ENCODE peak calls at places on chromosomes 2 and 18, in seven cellular contexts. N, M, H, V, A, L and X are unnamed samples.

GRCh38 chr2:149904816-149905215 is 317.2 kb upstream of the MMADHC start:
- DNase-seq in N (no peak), M (no peak), H (no peak), V (no peak), A (no peak), L (no peak), X (no peak)

GRCh38 chr2:11540148-11540995 is 6.5 kb downstream of the GREB1 start:
- DNase-seq in N (no peak), M (no peak), H (no peak), V (no peak), A (no peak), L (no peak), X (no peak)

GRCh38 chr2:216833076-216833475 is 26.8 kb downstream of the TNP1 start:
- DNase-seq in N (no peak), M (no peak), H (no peak), V (no peak), A (no peak), L (no peak), X (no peak)

GRCh38 chr2:216012830-216013079 is 596 bp downstream of the MREG start:
- DNase-seq in N (no peak), M (peak), H (no peak), V (no peak), A (no peak), L (no peak), X (no peak)

GRCh38 chr2:10269711-10270610 is 32.7 kb upstream of the HPCAL1 start:
- DNase-seq in N (no peak), M (peak), H (no peak), V (no peak), A (no peak), L (no peak), X (peak)

GRCh38 chr2:70965506-70965905 is 12.9 kb upstream of the ANKRD53 start:
- DNase-seq in N (no peak), M (no peak), H (no peak), V (peak), A (no peak), L (no peak), X (no peak)

GRCh38 chr2:1784087-1784486 is 39.8 kb upstream of the PXDN start:
- DNase-seq in N (no peak), M (peak), H (no peak), V (no peak), A (no peak), L (no peak), X (no peak)

GRCh38 chr18:7696846-7697245 is 129.7 kb downstream of the PTPRM start:
- DNase-seq in N (no peak), M (peak), H (no peak), V (no peak), A (no peak), L (no peak), X (no peak)

GRCh38 chr2:178819147-178819875 is 12.1 kb upstream of the TTN start:
- DNase-seq in N (no peak), M (no peak), H (no peak), V (no peak), A (no peak), L (no peak), X (no peak)

GRCh38 chr18:76451475-76452331 is 43.3 kb downstream of the ZNF516 start:
- DNase-seq in N (no peak), M (no peak), H (no peak), V (peak), A (no peak), L (no peak), X (no peak)

GRCh38 chr18:55287935-55288868 is 299.8 kb downstream of the TCF4 start:
- DNase-seq in N (no peak), M (no peak), H (no peak), V (no peak), A (no peak), L (no peak), X (no peak)

GRCh38 chr2:73266061-73266891 is 18.0 kb downstream of the FBXO41 start:
- DNase-seq in N (no peak), M (no peak), H (no peak), V (no peak), A (no peak), L (no peak), X (no peak)

GRCh38 chr2:73268368-73268830 is 15.9 kb downstream of the FBXO41 start:
- DNase-seq in N (no peak), M (no peak), H (no peak), V (no peak), A (no peak), L (no peak), X (no peak)

GRCh38 chr2:73267008-73267407 is 17.3 kb downstream of the FBXO41 start:
- DNase-seq in N (no peak), M (no peak), H (no peak), V (no peak), A (no peak), L (no peak), X (no peak)

GRCh38 chr2:73269686-73270465 is 14.4 kb downstream of the FBXO41 start:
- DNase-seq in N (no peak), M (no peak), H (no peak), V (no peak), A (no peak), L (no peak), X (no peak)

DNA sequence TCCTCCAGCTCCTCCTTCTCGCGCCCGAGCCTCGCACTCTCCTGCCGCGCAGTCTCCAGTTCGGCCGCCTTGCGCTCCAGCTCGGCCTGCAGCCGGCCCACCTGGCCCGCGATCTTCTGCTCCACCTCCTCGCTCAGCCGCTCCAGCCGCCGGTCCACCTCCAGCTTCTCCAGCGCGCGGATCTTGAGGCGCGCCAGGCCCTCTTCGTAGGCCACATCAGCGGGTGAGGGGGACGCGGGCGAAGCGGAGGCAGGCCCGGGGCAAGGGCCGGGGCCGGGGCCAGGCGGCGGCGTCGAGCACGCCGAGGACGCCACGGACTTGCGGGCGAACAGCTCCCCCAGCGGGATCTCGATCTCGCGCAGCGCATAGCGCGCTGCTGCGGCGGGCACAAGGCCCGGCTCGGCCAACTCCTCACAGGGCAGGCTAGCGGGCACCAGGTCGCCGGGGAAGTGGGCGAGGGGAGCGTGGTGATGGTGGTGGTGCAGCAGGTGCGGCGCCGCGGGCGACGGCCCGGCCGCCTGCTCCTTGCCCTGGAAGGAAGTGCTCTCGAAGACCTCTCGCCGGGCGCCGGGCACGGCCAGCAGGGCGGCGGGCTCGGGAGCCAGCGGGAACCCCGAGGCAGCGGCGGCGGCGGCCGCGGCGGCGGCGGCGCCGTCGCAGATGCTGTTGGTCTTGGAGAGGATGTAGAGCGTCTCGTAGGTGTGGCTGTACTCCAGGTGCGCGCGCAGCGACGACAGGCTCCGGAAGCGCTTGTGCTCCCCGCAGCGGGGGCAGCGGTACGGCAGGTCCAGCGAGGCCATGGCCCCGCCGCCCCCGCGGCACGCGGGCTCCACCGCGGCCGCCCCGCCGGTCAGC is 15.2 kb downstream of the FBXO41 start:
- DNase-seq in N (no peak), M (no peak), H (no peak), V (peak), A (peak), L (no peak), X (peak)
- TF ChIP-seq JUND in N (no peak), M (no peak), H (no peak), V (no peak), A (peak), L (no peak), X (no peak)

GRCh38 chr18:28855524-28855923 is 678.6 kb upstream of the CDH2 start:
- DNase-seq in N (no peak), M (no peak), H (no peak), V (no peak), A (no peak), L (no peak), X (no peak)
- TF ChIP-seq JUND in N (no peak), M (no peak), H (no peak), V (no peak), A (no peak), L (no peak), X (no peak)

GRCh38 chr2:224156436-224156835 is 117.3 kb upstream of the SERPINE2 start:
- DNase-seq in N (no peak), M (no peak), H (no peak), V (no peak), A (no peak), L (no peak), X (no peak)
- TF ChIP-seq JUND in N (no peak), M (no peak), H (no peak), V (no peak), A (no peak), L (no peak), X (no peak)

GRCh38 chr2:44969936-44970335 is 28.4 kb downstream of the SIX3 start:
- DNase-seq in N (no peak), M (no peak), H (no peak), V (no peak), A (no peak), L (no peak), X (no peak)

GRCh38 chr2:44972771-44973535 is 31.5 kb downstream of the SIX3 start:
- DNase-seq in N (no peak), M (no peak), H (no peak), V (no peak), A (no peak), L (no peak), X (no peak)

GRCh38 chr2:44970846-44971450 is 29.4 kb downstream of the SIX3 start:
- DNase-seq in N (no peak), M (no peak), H (no peak), V (no peak), A (no peak), L (no peak), X (no peak)

GRCh38 chr2:44975571-44976450 is 33.4 kb downstream of the SIX2 start:
- DNase-seq in N (no peak), M (no peak), H (peak), V (no peak), A (no peak), L (no peak), X (no peak)

GRCh38 chr2:44974064-44974715 is 32.7 kb downstream of the SIX3 start:
- DNase-seq in N (peak), M (peak), H (peak), V (peak), A (peak), L (no peak), X (peak)
- TF ChIP-seq JUND in N (no peak), M (no peak), H (no peak), V (no peak), A (no peak), L (no peak), X (no peak)

DNA sequence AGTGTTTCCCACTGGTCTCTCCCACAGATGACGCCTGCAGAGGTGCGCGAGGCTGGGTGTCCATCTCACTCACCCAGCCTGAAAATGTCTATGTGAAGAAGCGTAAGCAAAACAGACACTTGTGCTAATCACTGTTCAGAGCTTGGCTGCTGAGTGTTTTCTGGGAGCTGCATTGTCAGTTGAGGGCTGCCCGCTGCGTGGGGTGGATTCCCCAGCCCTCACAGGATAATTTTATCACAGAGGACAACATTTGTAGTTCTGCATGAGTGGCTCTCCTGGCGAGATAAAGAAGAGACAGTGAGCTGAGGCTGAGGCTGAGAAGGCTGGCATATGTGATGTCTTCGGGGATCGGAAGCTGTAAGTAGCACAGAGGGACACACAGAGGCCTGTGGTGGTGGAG is 16.2 kb upstream of the CAPN13 start:
- DNase-seq in N (no peak), M (peak), H (no peak), V (no peak), A (no peak), L (no peak), X (no peak)
- TF ChIP-seq JUND in N (no peak), M (no peak), H (no peak), V (no peak), A (no peak), L (no peak), X (no peak)

GRCh38 chr2:108577099-108577498 is 42.8 kb downstream of the LIMS1 start:
- DNase-seq in N (no peak), M (no peak), H (no peak), V (no peak), A (no peak), L (no peak), X (no peak)

GRCh38 chr2:108573070-108573469 is 38.8 kb downstream of the LIMS1 start:
- DNase-seq in N (no peak), M (no peak), H (no peak), V (no peak), A (no peak), L (no peak), X (no peak)

GRCh38 chr2:108571262-108571661 is 37.0 kb downstream of the LIMS1 start:
- DNase-seq in N (no peak), M (no peak), H (no peak), V (no peak), A (no peak), L (no peak), X (no peak)

GRCh38 chr2:108574332-108574731 is 40.1 kb downstream of the LIMS1 start:
- DNase-seq in N (no peak), M (no peak), H (no peak), V (no peak), A (no peak), L (no peak), X (no peak)

GRCh38 chr2:108575132-108575966 is 41.1 kb downstream of the LIMS1 start:
- DNase-seq in N (no peak), M (no peak), H (no peak), V (no peak), A (no peak), L (peak), X (no peak)
- TF ChIP-seq JUND in N (no peak), M (peak), H (no peak), V (no peak), A (no peak), L (no peak), X (no peak)